ENCODE peak calls at places on chromosomes 7 and 10, in ten cellular contexts. G is NCI-H2029 treated with DMSO at 0.1 percent for 48 hours; H is H9; B is NCI-H345; K is type B pancreatic cell; F is foreskin keratinocyte; W is HTR-8/SVneo; L is activated effector memory CD4-positive, alpha-beta T cell treated with Interleukin-2 at 50 U/mL for 16 hours; U is sciatic nerve; D is iris pigment epithelial cell. T is an unnamed sample.

GRCh38 chr10:122154733-122155366 is 116.2 kb upstream of the BTBD16 start:
- DNase-seq in G (no peak), H (peak; percentile 75), B (no peak), K (no peak), F (no peak), W (no peak), L (no peak), U (no peak), D (peak; percentile 51), T (peak; percentile 29)

GRCh38 chr10:89278034-89278535 is 23.8 kb upstream of the IFIT2 start:
- DNase-seq in G (no peak), H (no peak), B (no peak), K (no peak), F (peak; percentile 98), W (peak; percentile 72), L (no peak), U (no peak), D (peak; percentile 98), T (peak; percentile 99)

GRCh38 chr10:69073731-69074130 is 14.2 kb upstream of the SRGN start:
- DNase-seq in G (no peak), H (no peak), B (no peak), K (no peak), F (no peak), W (no peak), L (no peak), U (no peak), D (no peak), T (no peak)

GRCh38 chr10:31353574-31353973 is 34.6 kb downstream of the ZEB1 start:
- DNase-seq in G (no peak), H (no peak), B (no peak), K (no peak), F (peak; percentile 68), W (peak; percentile 20), L (no peak), U (no peak), D (peak; percentile 68), T (peak; percentile 68)

GRCh38 chr7:128104109-128104742 is 73.0 kb upstream of the LRRC4 start:
- DNase-seq in G (no peak), H (no peak), B (no peak), K (no peak), F (no peak), W (no peak), L (no peak), U (peak; percentile 59), D (no peak), T (no peak)

GRCh38 chr7:100588438-100588837 is 2.3 kb downstream of the FBXO24 start:
- DNase-seq in G (no peak), H (no peak), B (no peak), K (no peak), F (no peak), W (no peak), L (no peak), U (no peak), D (no peak), T (peak; percentile 40)

GRCh38 chr7:21944616-21945373 is 904 bp downstream of the CDCA7L start:
- DNase-seq in G (peak; percentile 42), H (peak; percentile 75), B (peak; percentile 77), K (no peak), F (peak; percentile 32), W (no peak), L (no peak), U (no peak), D (peak; percentile 34), T (peak; percentile 18)

GRCh38 chr7:88888684-88889083 is 93.1 kb upstream of the TEX47 start:
- DNase-seq in G (no peak), H (no peak), B (no peak), K (no peak), F (peak; percentile 2), W (no peak), L (no peak), U (no peak), D (no peak), T (no peak)

GRCh38 chr7:46651070-46651469 is 730.0 kb upstream of the IGFBP3 start:
- DNase-seq in G (no peak), H (no peak), B (no peak), K (no peak), F (peak; percentile 97), W (no peak), L (no peak), U (no peak), D (no peak), T (no peak)

GRCh38 chr10:73591578-73591902 is 398 bp upstream of the USP54 start:
- DNase-seq in G (no peak), H (no peak), B (no peak), K (no peak), F (no peak), W (no peak), L (no peak), U (no peak), D (no peak), T (peak; percentile 58)

GRCh38 chr10:72275351-72276012 is 1.8 kb downstream of the DDIT4 start:
- DNase-seq in G (no peak), H (no peak), B (peak; percentile 46), K (no peak), F (no peak), W (no peak), L (no peak), U (no peak), D (peak; percentile 34), T (no peak)

GRCh38 chr7:82740246-82740848 is 296.8 kb upstream of the CACNA2D1 start:
- DNase-seq in G (peak; percentile 22), H (peak; percentile 38), B (peak; percentile 57), K (no peak), F (no peak), W (peak; percentile 21), L (no peak), U (no peak), D (peak; percentile 74), T (peak; percentile 62)

GRCh38 chr10:7696545-7696944 is 6.6 kb upstream of the ITIH2 start:
- DNase-seq in G (no peak), H (no peak), B (no peak), K (no peak), F (no peak), W (no peak), L (no peak), U (no peak), D (no peak), T (peak; percentile 6)

GRCh38 chr7:154863766-154864530 is 139.0 kb downstream of the PAXIP1 start:
- DNase-seq in G (no peak), H (no peak), B (no peak), K (no peak), F (no peak), W (no peak), L (no peak), U (no peak), D (no peak), T (no peak)

GRCh38 chr7:69787736-69788431 is 189.6 kb downstream of the AUTS2 start:
- DNase-seq in G (peak; percentile 42), H (no peak), B (no peak), K (no peak), F (no peak), W (no peak), L (no peak), U (no peak), D (no peak), T (no peak)

GRCh38 chr7:151408839-151409554 is 841 bp downstream of the WDR86 start:
- DNase-seq in G (peak; percentile 20), H (peak; percentile 60), B (no peak), K (no peak), F (no peak), W (no peak), L (peak; percentile 64), U (no peak), D (peak; percentile 70), T (no peak)

GRCh38 chr7:24038993-24039392 is 245.0 kb upstream of the NPY start:
- DNase-seq in G (no peak), H (no peak), B (no peak), K (no peak), F (no peak), W (no peak), L (no peak), U (no peak), D (no peak), T (no peak)

GRCh38 chr7:14125998-14126397 is 136.5 kb upstream of the ETV1 start:
- DNase-seq in G (no peak), H (no peak), B (no peak), K (no peak), F (no peak), W (no peak), L (no peak), U (no peak), D (peak; percentile 3), T (no peak)

GRCh38 chr10:6601224-6601805 is 21.2 kb upstream of the PRKCQ start:
- DNase-seq in G (no peak), H (no peak), B (no peak), K (no peak), F (no peak), W (no peak), L (no peak), U (no peak), D (no peak), T (no peak)

GRCh38 chr7:1938788-1939433 is 268.8 kb downstream of the ELFN1 start:
- DNase-seq in G (no peak), H (no peak), B (no peak), K (no peak), F (no peak), W (no peak), L (no peak), U (no peak), D (no peak), T (no peak)

GRCh38 chr7:46942574-46942973 is 639.3 kb downstream of the TNS3 start:
- DNase-seq in G (no peak), H (no peak), B (no peak), K (no peak), F (no peak), W (no peak), L (no peak), U (no peak), D (no peak), T (no peak)

GRCh38 chr7:150369740-150370501 is 1.3 kb downstream of the REPIN1 start:
- DNase-seq in G (no peak), H (no peak), B (no peak), K (no peak), F (no peak), W (no peak), L (no peak), U (no peak), D (peak; percentile 14), T (peak; percentile 21)

GRCh38 chr10:130023454-130024230 is 59.6 kb upstream of the EBF3 start:
- DNase-seq in G (no peak), H (peak; percentile 23), B (no peak), K (peak; percentile 57), F (peak; percentile 42), W (no peak), L (no peak), U (no peak), D (no peak), T (no peak)

GRCh38 chr10:130750441-130750840 is 561.1 kb downstream of the TCERG1L start:
- DNase-seq in G (no peak), H (no peak), B (no peak), K (no peak), F (no peak), W (no peak), L (no peak), U (peak; percentile 27), D (no peak), T (no peak)

GRCh38 chr7:2986561-2986960 is 57.1 kb downstream of the CARD11 start:
- DNase-seq in G (no peak), H (no peak), B (no peak), K (no peak), F (no peak), W (no peak), L (no peak), U (no peak), D (no peak), T (no peak)

T was measured in EL.